ENCODE peak calls at places on chromosomes 11 and 22, in ten cellular contexts. L, C, K, P, Z, M, Q, O, V and R are unnamed samples.

GRCh38 chr22:18103527-18104269 is 6.9 kb upstream of the TUBA8 start:
- DNase-seq in L (no peak), C (no peak), K (no peak), P (no peak), Z (no peak), M (no peak), Q (no peak), O (no peak), V (no peak), R (no peak)

GRCh38 chr22:29574762-29575450 is 6.0 kb downstream of the NIPSNAP1 start:
- DNase-seq in L (no peak), C (no peak), K (no peak), P (no peak), Z (no peak), M (no peak), Q (no peak), O (no peak), V (no peak), R (no peak)

GRCh38 chr11:75305993-75306392 is 45.5 kb downstream of the ARRB1 start:
- DNase-seq in L (no peak), C (no peak), K (no peak), P (no peak), Z (no peak), M (peak; percentile 30), Q (no peak), O (no peak), V (no peak), R (no peak)

GRCh38 chr11:17807034-17807433 is 72.5 kb downstream of the KCNC1 start:
- DNase-seq in L (no peak), C (no peak), K (no peak), P (no peak), Z (no peak), M (no peak), Q (no peak), O (no peak), V (no peak), R (no peak)

GRCh38 chr22:48832592-48832991 is 995.1 kb downstream of the BRD1 start:
- DNase-seq in L (no peak), C (peak; percentile 90), K (no peak), P (no peak), Z (no peak), M (no peak), Q (no peak), O (no peak), V (no peak), R (no peak)

GRCh38 chr11:18393581-18394299 is 623 bp upstream of the LDHA start:
- DNase-seq in L (no peak), C (no peak), K (peak; percentile 34), P (no peak), Z (peak; percentile 28), M (no peak), Q (no peak), O (no peak), V (no peak), R (no peak)

GRCh38 chr22:44941176-44941575 is 68.6 kb downstream of the PHF21B start:
- DNase-seq in L (no peak), C (no peak), K (no peak), P (no peak), Z (no peak), M (peak; percentile 9), Q (no peak), O (no peak), V (no peak), R (no peak)

GRCh38 chr22:35567794-35568193 is 27.2 kb downstream of the RASD2 start:
- DNase-seq in L (no peak), C (no peak), K (no peak), P (peak; percentile 84), Z (no peak), M (no peak), Q (peak; percentile 24), O (peak; percentile 16), V (no peak), R (no peak)

DNA sequence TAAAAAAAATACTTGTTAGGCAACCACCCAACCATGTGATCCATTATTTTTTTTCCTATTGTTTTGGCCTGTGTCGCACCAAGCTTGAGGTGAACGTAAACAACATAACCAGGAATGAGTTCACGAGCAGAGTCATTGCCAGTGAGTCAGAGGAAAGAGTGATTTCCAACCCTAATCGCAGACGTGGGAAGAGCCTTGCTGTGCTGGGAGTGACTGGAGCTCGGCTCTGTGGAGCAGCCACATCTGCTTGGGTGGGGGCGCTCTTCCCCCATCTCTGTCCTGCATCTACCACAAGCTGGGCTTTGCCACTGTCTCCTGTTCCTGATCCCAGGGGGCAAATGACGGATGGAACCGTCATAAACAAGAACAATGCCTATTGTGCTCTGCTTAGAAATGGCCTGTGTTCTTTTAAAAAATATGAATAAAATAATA is 210.0 kb downstream of the KIRREL3 start:
- DNase-seq in L (no peak), C (no peak), K (no peak), P (no peak), Z (no peak), M (no peak), Q (peak; percentile 66), O (no peak), V (no peak), R (no peak)
- TF ChIP-seq CTCF in L (no peak), C (no peak), K (no peak), P (no peak), Z (no peak), M (no peak), Q (no peak), O (no peak), V (no peak), R (no peak)

GRCh38 chr11:125346565-125347260 is 149.4 kb downstream of the FEZ1 start:
- DNase-seq in L (no peak), C (no peak), K (no peak), P (no peak), Z (no peak), M (no peak), Q (no peak), O (no peak), V (no peak), R (no peak)

GRCh38 chr11:125343732-125344131 is 152.3 kb downstream of the FEZ1 start:
- DNase-seq in L (no peak), C (no peak), K (no peak), P (no peak), Z (no peak), M (no peak), Q (peak; percentile 49), O (no peak), V (no peak), R (no peak)

GRCh38 chr11:125347261-125347585 is 148.8 kb downstream of the FEZ1 start:
- DNase-seq in L (no peak), C (no peak), K (no peak), P (no peak), Z (no peak), M (no peak), Q (no peak), O (no peak), V (no peak), R (no peak)

GRCh38 chr11:125344846-125345705 is 151.0 kb downstream of the FEZ1 start:
- DNase-seq in L (no peak), C (no peak), K (no peak), P (no peak), Z (no peak), M (no peak), Q (no peak), O (no peak), V (no peak), R (no peak)

DNA sequence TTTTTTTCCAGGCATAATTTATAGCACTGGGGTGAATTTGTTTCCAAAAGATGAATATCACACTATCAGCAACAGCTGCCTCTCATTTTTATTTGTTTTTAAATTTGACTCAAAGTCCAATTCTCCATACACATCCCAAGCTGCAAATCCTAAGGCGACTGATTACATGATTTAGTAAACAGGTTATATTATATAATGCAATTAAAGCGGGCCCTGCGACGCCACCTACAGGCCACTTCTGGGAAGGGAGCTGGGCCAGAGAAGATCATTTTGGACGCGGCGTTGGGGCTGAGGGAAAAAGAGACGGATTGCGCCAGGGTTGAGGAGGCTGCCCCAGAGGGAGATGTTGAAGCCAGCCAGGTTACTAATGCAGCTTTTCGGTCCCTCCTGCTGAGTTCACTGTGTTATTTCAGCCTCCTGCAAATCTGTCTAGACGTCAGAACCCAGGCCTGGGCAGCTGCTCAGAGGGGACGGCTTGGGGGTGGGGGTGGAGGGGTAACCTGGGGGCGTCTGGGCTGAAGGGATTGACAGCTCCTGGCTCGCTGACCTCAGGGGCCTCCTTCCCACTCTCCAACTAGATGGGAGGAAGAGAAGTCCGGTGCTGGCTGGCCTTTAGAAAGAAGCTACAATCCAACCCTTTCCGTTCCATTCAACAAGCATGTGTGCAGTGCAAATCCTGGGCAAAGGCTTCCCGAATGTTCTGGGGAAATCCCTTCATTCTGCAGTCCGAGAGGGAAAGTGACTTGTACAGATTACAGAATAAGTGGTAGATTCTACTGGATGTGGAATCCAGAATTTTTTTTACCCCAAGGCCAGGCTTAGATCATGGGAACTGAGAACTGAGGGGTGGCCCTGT is 150.1 kb downstream of the FEZ1 start:
- DNase-seq in L (peak; percentile 10), C (peak; percentile 48), K (peak; percentile 64), P (peak; percentile 83), Z (peak; percentile 90), M (no peak), Q (peak; percentile 92), O (peak; percentile 71), V (peak; percentile 62), R (peak; percentile 76)
- TF ChIP-seq CTCF in L (peak; percentile 58), C (peak; percentile 86), K (peak; percentile 72), P (peak; percentile 91), Z (peak; percentile 92), M (peak; percentile 63), Q (peak; percentile 93), O (peak; percentile 94), V (peak; percentile 90), R (peak; percentile 85)

DNA sequence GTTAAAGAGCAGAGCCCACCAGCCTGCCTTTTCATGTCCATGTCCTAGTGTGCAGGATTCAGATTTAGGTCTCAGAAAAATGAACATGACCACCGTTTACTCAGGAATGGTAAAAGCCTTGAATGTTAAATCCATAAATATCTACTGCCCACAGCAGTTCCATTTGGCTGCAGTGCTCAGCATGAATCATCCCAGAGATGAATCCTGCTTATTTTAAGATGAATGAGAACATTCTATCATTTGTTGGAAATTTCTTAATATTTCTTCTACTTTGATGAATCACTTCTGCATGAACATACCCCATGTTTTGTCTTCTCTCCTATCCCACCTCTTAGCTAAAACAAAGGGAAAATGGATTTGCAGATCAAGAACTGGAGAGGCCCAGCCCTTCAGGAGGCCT is 47.5 kb upstream of the AQP11 start:
- DNase-seq in L (no peak), C (no peak), K (no peak), P (no peak), Z (no peak), M (no peak), Q (peak; percentile 10), O (no peak), V (no peak), R (no peak)
- TF ChIP-seq CTCF in L (no peak), C (no peak), K (no peak), P (no peak), Z (no peak), M (no peak), Q (no peak), O (no peak), V (no peak), R (no peak)

GRCh38 chr11:73912045-73912444 is 35.2 kb downstream of the PAAF1 start:
- DNase-seq in L (no peak), C (no peak), K (no peak), P (no peak), Z (no peak), M (no peak), Q (no peak), O (no peak), V (no peak), R (no peak)

GRCh38 chr11:73902303-73902702 is 25.5 kb downstream of the PAAF1 start:
- DNase-seq in L (no peak), C (no peak), K (no peak), P (no peak), Z (no peak), M (no peak), Q (no peak), O (no peak), V (no peak), R (no peak)

DNA sequence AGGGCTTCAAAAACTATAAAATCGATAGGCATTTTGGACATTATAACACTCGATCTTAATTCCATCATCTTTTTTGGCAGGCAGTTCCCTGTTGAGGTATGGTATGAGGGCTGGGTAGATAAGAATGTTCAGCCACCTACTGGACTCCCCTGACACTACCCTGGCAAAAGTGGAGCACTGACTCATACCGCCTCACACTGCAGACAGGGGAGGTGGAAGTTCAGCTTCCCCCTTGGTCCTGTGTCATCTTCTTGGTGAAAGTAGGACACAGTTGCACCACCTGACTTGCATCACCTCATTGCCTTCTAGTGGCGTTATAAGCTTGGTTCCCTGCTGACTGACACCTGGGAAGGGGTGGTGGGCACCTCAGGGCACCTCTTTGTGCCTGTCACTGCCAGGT is 30.4 kb downstream of the PAAF1 start:
- DNase-seq in L (no peak), C (no peak), K (no peak), P (no peak), Z (no peak), M (no peak), Q (peak; percentile 21), O (no peak), V (no peak), R (no peak)
- TF ChIP-seq CTCF in L (no peak), C (no peak), K (no peak), P (no peak), Z (no peak), M (no peak), Q (peak; percentile 23), O (no peak), V (no peak), R (no peak)